ENCODE peak calls at places on chromosome 6, in seven cellular contexts. E is transverse colon, Z is suprapubic skin, M is sigmoid colon, Y is spleen, G is K562, N is HCT116. F is an unnamed sample.

GRCh38 chr6:13065596-13065995 is 262.7 kb downstream of the TBC1D7 start:
- DNase-seq in Y (no peak), N (no peak), G (no peak), Z (no peak), M (no peak), E (no peak), F (no peak)

GRCh38 chr6:2467929-2468600 is 222.7 kb upstream of the GMDS start:
- DNase-seq in E (no peak), N (no peak), M (no peak), Y (no peak), G (no peak), Z (no peak), F (no peak)

GRCh38 chr6:15420959-15421438 is 175.1 kb downstream of the JARID2 start:
- DNase-seq in G (no peak), Y (no peak), N (no peak), M (no peak), Z (no peak), E (no peak), F (no peak)

GRCh38 chr6:4280721-4281120 is 145.3 kb upstream of the ECI2 start:
- DNase-seq in Y (no peak), G (no peak), M (no peak), Z (no peak), E (no peak), N (no peak), F (no peak)

GRCh38 chr6:91860951-91861350 is 1274.1 kb upstream of the MAP3K7 start:
- DNase-seq in N (no peak), G (no peak), Z (no peak), E (no peak), Y (no peak), M (no peak), F (no peak)

GRCh38 chr6:145502417-145502816 is 232.9 kb downstream of the EPM2A start:
- DNase-seq in Z (no peak), M (no peak), Y (no peak), E (no peak), G (no peak), N (no peak), F (peak; percentile 67)

GRCh38 chr6:14635195-14635594 is 517.6 kb downstream of the CD83 start:
- DNase-seq in G (no peak), Y (peak; percentile 86), E (peak; percentile 57), Z (no peak), N (no peak), M (no peak), F (peak; percentile 36)

GRCh38 chr6:152091201-152091600 is 283.7 kb downstream of the ESR1 start:
- DNase-seq in N (no peak), E (no peak), G (no peak), Z (no peak), M (no peak), Y (no peak), F (no peak)

GRCh38 chr6:126682440-126682839 is 342.5 kb downstream of the CENPW start:
- DNase-seq in M (no peak), Z (no peak), Y (no peak), G (no peak), N (no peak), E (no peak), F (no peak)

GRCh38 chr6:38212116-38212515 is 392.6 kb downstream of the ZFAND3 start:
- DNase-seq in N (no peak), Y (no peak), E (no peak), G (no peak), Z (no peak), M (no peak), F (no peak)

GRCh38 chr6:100378576-100378975 is 86.1 kb downstream of the SIM1 start:
- DNase-seq in E (no peak), Z (no peak), N (no peak), M (no peak), Y (no peak), G (no peak), F (no peak)

GRCh38 chr6:3390698-3391097 is 66.2 kb downstream of the SLC22A23 start:
- DNase-seq in Z (peak; percentile 94), E (peak; percentile 88), G (peak; percentile 60), Y (no peak), M (peak; percentile 68), N (peak; percentile 80), F (peak; percentile 81)

GRCh38 chr6:87784690-87785089 is 82.7 kb upstream of the AKIRIN2 start:
- DNase-seq in M (no peak), E (no peak), G (no peak), Y (no peak), N (no peak), Z (no peak), F (no peak)

GRCh38 chr6:90469906-90470305 is 117.0 kb downstream of the MAP3K7 start:
- DNase-seq in Y (no peak), M (no peak), E (no peak), Z (no peak), G (no peak), N (no peak), F (no peak)

GRCh38 chr6:125678601-125679000 is 70.8 kb upstream of the HEY2 start:
- DNase-seq in Y (no peak), E (no peak), Z (no peak), N (no peak), G (no peak), M (no peak), F (no peak)

GRCh38 chr6:151067684-151068596 is 171.8 kb upstream of the AKAP12 start:
- DNase-seq in Y (no peak), E (peak; percentile 40), N (peak; percentile 98), M (peak; percentile 86), Z (peak; percentile 77), G (no peak), F (peak; percentile 58)

GRCh38 chr6:40509163-40509562 is 78.0 kb downstream of the LRFN2 start:
- DNase-seq in Y (no peak), G (no peak), M (no peak), N (no peak), Z (no peak), E (no peak), F (no peak)

GRCh38 chr6:34549056-34549803 is 6.9 kb downstream of the SPDEF start:
- DNase-seq in M (no peak), N (no peak), Z (no peak), E (no peak), Y (no peak), G (no peak), F (no peak)

GRCh38 chr6:939047-939363 is 246.1 kb upstream of the EXOC2 start:
- DNase-seq in M (no peak), E (no peak), Y (no peak), Z (no peak), N (no peak), G (no peak), F (no peak)

GRCh38 chr6:24064106-24064505 is 61.9 kb upstream of the NRSN1 start:
- DNase-seq in E (peak; percentile 10), M (no peak), N (peak; percentile 15), Y (no peak), G (no peak), Z (no peak), F (no peak)

GRCh38 chr6:33197431-33198048 is 2.9 kb downstream of the RXRB start:
- DNase-seq in Y (peak; percentile 75), G (peak; percentile 80), Z (no peak), M (no peak), E (peak; percentile 37), N (peak; percentile 66), F (peak; percentile 76)

GRCh38 chr6:94177429-94177828 is 758.1 kb upstream of the EPHA7 start:
- DNase-seq in G (no peak), N (no peak), Z (no peak), E (no peak), Y (no peak), M (no peak), F (no peak)

GRCh38 chr6:50826803-50827202 is 8.1 kb downstream of the TFAP2B start:
- DNase-seq in N (no peak), E (no peak), Z (no peak), G (no peak), Y (no peak), M (no peak), F (no peak)

GRCh38 chr6:24749292-24749691 is 25.4 kb upstream of the GMNN start:
- DNase-seq in Y (no peak), Z (no peak), M (no peak), E (no peak), G (no peak), N (no peak), F (no peak)

GRCh38 chr6:116438590-116439448 is 22.4 kb upstream of the CALHM6 start:
- DNase-seq in E (no peak), M (no peak), Y (no peak), N (no peak), G (no peak), Z (no peak), F (no peak)

GRCh38 chr6:13766201-13766634 is 48.1 kb downstream of the MCUR1 start:
- DNase-seq in G (no peak), E (no peak), Z (no peak), N (peak; percentile 29), Y (no peak), M (peak; percentile 41), F (no peak)

GRCh38 chr6:47047097-47047478 is 5.0 kb upstream of the ADGRF1 start:
- DNase-seq in M (no peak), Y (no peak), G (no peak), E (no peak), N (no peak), Z (no peak), F (no peak)
- H3K27ac ChIP-seq in M (no peak overlapping the region), Y (no peak overlapping the region), G (no peak overlapping the region), E (no peak overlapping the region), N (no peak overlapping the region), Z (no peak overlapping the region), F (peak overlapping the region; percentile 12)

GRCh38 chr6:165985926-165986646 is 181.6 kb downstream of the TBXT start:
- DNase-seq in E (no peak), Z (no peak), Y (no peak), N (no peak), G (no peak), M (no peak), F (no peak)
- H3K27me3 ChIP-seq in E (peaks cover 29% of the 10 kb centered on the region), Z (peaks cover 51% of the 10 kb centered on the region), Y (peaks cover 65% of the 10 kb centered on the region), N (no peaks in the 10 kb centered on the region), G (peaks cover 12% of the 10 kb centered on the region), M (no peaks in the 10 kb centered on the region), F (no peaks in the 10 kb centered on the region)

GRCh38 chr6:32152414-32153251 is 894 bp upstream of the PRRT1 start:
- DNase-seq in G (peak; percentile 51), M (no peak), Z (no peak), N (no peak), E (no peak), Y (no peak), F (peak; percentile 28)
- TF ChIP-seq POLR2AphosphoS5 in G (no peak), M (peak; percentile 37), Z (no peak), N (no peak), E (no peak), Y (no peak), F (no peak)

GRCh38 chr6:44411141-44411540 is 23.6 kb downstream of the CDC5L start:
- DNase-seq in N (no peak), G (no peak), Z (no peak), E (no peak), M (no peak), Y (no peak), F (no peak)

GRCh38 chr6:44410363-44410762 is 22.9 kb downstream of the CDC5L start:
- DNase-seq in Z (no peak), G (no peak), E (no peak), M (no peak), N (no peak), Y (no peak), F (no peak)

GRCh38 chr6:44409207-44409796 is 21.8 kb downstream of the CDC5L start:
- DNase-seq in Y (no peak), N (no peak), E (no peak), Z (no peak), G (no peak), M (no peak), F (no peak)

GRCh38 chr6:44404715-44405099 is 17.2 kb downstream of the CDC5L start:
- DNase-seq in Y (no peak), G (no peak), M (no peak), Z (no peak), E (no peak), N (no peak), F (no peak)

GRCh38 chr6:44407951-44408670 is 20.6 kb downstream of the CDC5L start:
- DNase-seq in N (no peak), E (no peak), M (no peak), G (no peak), Y (no peak), Z (no peak), F (no peak)
- H3K27ac ChIP-seq in N (no peak overlapping the region), E (no peak overlapping the region), M (no peak overlapping the region), G (no peak overlapping the region), Y (no peak overlapping the region), Z (no peak overlapping the region), F (no peak overlapping the region)

F was measured in stomach.